ENCODE peak calls at places on chromosomes 2 and 18, in five cellular contexts. L, M, Y, P and J are unnamed samples.

GRCh38 chr2:11411768-11412448 is 54.1 kb downstream of the E2F6 start:
- DNase-seq in L (peak; percentile 43), M (no peak), Y (peak; percentile 43), P (peak; percentile 57), J (peak; percentile 22)

GRCh38 chr2:236942554-236942953 is 143.1 kb upstream of the COPS8 start:
- DNase-seq in L (no peak), M (no peak), Y (no peak), P (no peak), J (no peak)

GRCh38 chr2:152200562-152201465 is 25.3 kb upstream of the STAM2 start:
- DNase-seq in L (peak; percentile 98), M (peak; percentile 78), Y (peak; percentile 99), P (peak; percentile 85), J (peak; percentile 68)

GRCh38 chr2:33099989-33100388 is 153.2 kb downstream of the LTBP1 start:
- DNase-seq in L (no peak), M (peak; percentile 9), Y (no peak), P (no peak), J (no peak)

GRCh38 chr2:184562532-184562931 is 35.8 kb upstream of the ZNF804A start:
- DNase-seq in L (peak; percentile 9), M (no peak), Y (no peak), P (no peak), J (no peak)

GRCh38 chr18:57497372-57498294 is 62.5 kb downstream of the ONECUT2 start:
- DNase-seq in L (peak; percentile 41), M (no peak), Y (no peak), P (no peak), J (no peak)

GRCh38 chr2:11824901-11825592 is 78.6 kb downstream of the LPIN1 start:
- DNase-seq in L (no peak), M (no peak), Y (no peak), P (no peak), J (no peak)

GRCh38 chr18:44943201-44943881 is 262.7 kb downstream of the SETBP1 start:
- DNase-seq in L (no peak), M (no peak), Y (peak; percentile 81), P (no peak), J (peak; percentile 91)

GRCh38 chr2:182068811-182069210 is 83.2 kb downstream of the PPP1R1C start:
- DNase-seq in L (no peak), M (no peak), Y (no peak), P (no peak), J (no peak)

GRCh38 chr2:53515435-53516332 is 251.9 kb upstream of the CHAC2 start:
- DNase-seq in L (no peak), M (no peak), Y (no peak), P (peak; percentile 24), J (no peak)

GRCh38 chr2:38619458-38620164 is 16.9 kb upstream of the HNRNPLL start:
- DNase-seq in L (no peak), M (no peak), Y (no peak), P (no peak), J (no peak)

GRCh38 chr2:220936641-220937197 is 635.4 kb downstream of the EPHA4 start:
- DNase-seq in L (no peak), M (no peak), Y (no peak), P (no peak), J (no peak)

GRCh38 chr2:140786585-140786984 is 1344.2 kb downstream of the LRP1B start:
- DNase-seq in L (no peak), M (no peak), Y (no peak), P (no peak), J (no peak)

GRCh38 chr2:64165696-64166095 is 21.5 kb upstream of the PELI1 start:
- DNase-seq in L (peak; percentile 72), M (no peak), Y (peak; percentile 30), P (no peak), J (no peak)

GRCh38 chr2:199463000-199463692 is 5.4 kb upstream of the SATB2 start:
- DNase-seq in L (peak; percentile 58), M (peak; percentile 80), Y (no peak), P (peak; percentile 82), J (no peak)

GRCh38 chr18:69874058-69874457 is 73.6 kb downstream of the CD226 start:
- DNase-seq in L (peak; percentile 2), M (no peak), Y (peak; percentile 25), P (no peak), J (no peak)

GRCh38 chr18:8998481-8999217 is 103.8 kb upstream of the NDUFV2 start:
- DNase-seq in L (no peak), M (no peak), Y (no peak), P (no peak), J (no peak)

GRCh38 chr2:67565761-67566160 is 168.6 kb downstream of the ETAA1 start:
- DNase-seq in L (peak; percentile 73), M (no peak), Y (peak; percentile 65), P (no peak), J (no peak)

GRCh38 chr2:29281585-29281984 is 166.4 kb downstream of the CLIP4 start:
- DNase-seq in L (peak; percentile 23), M (peak; percentile 88), Y (peak; percentile 73), P (peak; percentile 55), J (peak; percentile 70)

GRCh38 chr2:135022952-135023880 is 24.0 kb downstream of the MAP3K19 start:
- DNase-seq in L (no peak), M (no peak), Y (no peak), P (no peak), J (no peak)

GRCh38 chr2:601806-602455 is 75.3 kb downstream of the TMEM18 start:
- DNase-seq in L (no peak), M (no peak), Y (no peak), P (no peak), J (no peak)

GRCh38 chr2:233871432-233871831 is 3.2 kb upstream of the MSL3B start:
- DNase-seq in L (no peak), M (no peak), Y (no peak), P (no peak), J (no peak)

GRCh38 chr2:207253946-207254345 is 88.2 kb upstream of the KLF7 start:
- DNase-seq in L (peak; percentile 84), M (no peak), Y (peak; percentile 85), P (no peak), J (peak; percentile 69)

GRCh38 chr18:42156266-42156665 is 201.2 kb downstream of the PIK3C3 start:
- DNase-seq in L (no peak), M (peak; percentile 5), Y (peak; percentile 10), P (no peak), J (no peak)

GRCh38 chr2:231057590-231057989 is 923 bp downstream of the PSMD1 start:
- DNase-seq in L (no peak), M (no peak), Y (no peak), P (no peak), J (no peak)

GRCh38 chr2:43210467-43211303 is 15.7 kb downstream of the ZFP36L2 start:
- DNase-seq in L (peak; percentile 70), M (no peak), Y (peak; percentile 41), P (no peak), J (no peak)

DNA sequence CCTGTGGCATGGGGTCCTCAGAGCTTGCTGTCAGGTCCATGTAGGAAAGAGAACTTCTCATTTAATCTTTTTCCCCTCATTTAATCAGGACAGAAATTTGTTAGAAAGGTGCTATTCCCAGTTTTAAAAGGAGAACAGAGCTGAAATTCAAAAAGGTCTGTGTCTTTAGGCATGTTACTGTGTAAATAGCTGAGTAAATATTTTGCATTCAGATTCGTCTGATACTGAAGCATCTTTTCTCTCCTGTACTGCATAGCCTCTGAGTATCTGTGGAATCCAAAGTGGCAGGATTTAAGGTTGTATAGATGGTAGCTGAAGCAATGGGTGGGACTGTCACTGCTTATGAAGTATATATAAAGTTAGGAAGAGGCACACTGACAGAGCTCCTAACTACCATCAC is 9.0 kb downstream of the PTPN4 start:
- DNase-seq in L (no peak), M (no peak), Y (no peak), P (no peak), J (no peak)
- H3K4me3 ChIP-seq in L (no peak overlapping the region), M (no peak overlapping the region), Y (no peak overlapping the region), P (no peak overlapping the region), J (no peak overlapping the region)

GRCh38 chr2:211033765-211034164 is 477.4 kb downstream of the CPS1 start:
- DNase-seq in L (no peak), M (peak; percentile 13), Y (peak; percentile 11), P (no peak), J (no peak)

GRCh38 chr2:211035548-211036185 is 479.3 kb downstream of the CPS1 start:
- DNase-seq in L (no peak), M (peak; percentile 23), Y (peak; percentile 45), P (peak; percentile 19), J (peak; percentile 15)
- TF ChIP-seq CTCF in L (peak; percentile 3), M (peak; percentile 72), Y (peak; percentile 66), P (peak; percentile 36), J (peak; percentile 60)

GRCh38 chr2:84832772-84833461 is 48.0 kb downstream of the TRABD2A start:
- DNase-seq in L (no peak), M (no peak), Y (no peak), P (no peak), J (no peak)
- H3K4me3 ChIP-seq in L (no peak overlapping the region), M (no peak overlapping the region), Y (no peak overlapping the region), P (no peak overlapping the region), J (no peak overlapping the region)

DNA sequence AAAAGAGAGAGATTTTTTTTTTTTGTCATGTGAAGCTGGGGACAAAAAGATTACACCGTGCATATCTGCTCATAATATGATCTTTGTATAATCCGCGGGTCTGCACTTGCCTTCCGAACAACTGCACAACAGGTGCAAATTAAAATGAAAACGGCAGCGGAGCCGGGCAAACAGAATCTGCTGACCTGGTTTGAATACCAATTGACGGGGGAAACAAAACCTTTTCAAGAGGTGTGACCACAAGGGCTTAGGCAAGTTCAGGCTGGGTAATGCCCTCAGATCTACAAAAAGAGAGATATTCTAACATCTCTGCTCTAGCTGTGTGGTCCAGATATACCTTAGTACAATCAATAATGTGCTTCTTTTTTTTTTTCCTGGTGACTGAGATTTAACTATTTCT is 88.5 kb downstream of the ZEB2 start:
- DNase-seq in L (no peak), M (no peak), Y (no peak), P (no peak), J (no peak)
- TF ChIP-seq CTCF in L (no peak), M (no peak), Y (no peak), P (no peak), J (no peak)

DNA sequence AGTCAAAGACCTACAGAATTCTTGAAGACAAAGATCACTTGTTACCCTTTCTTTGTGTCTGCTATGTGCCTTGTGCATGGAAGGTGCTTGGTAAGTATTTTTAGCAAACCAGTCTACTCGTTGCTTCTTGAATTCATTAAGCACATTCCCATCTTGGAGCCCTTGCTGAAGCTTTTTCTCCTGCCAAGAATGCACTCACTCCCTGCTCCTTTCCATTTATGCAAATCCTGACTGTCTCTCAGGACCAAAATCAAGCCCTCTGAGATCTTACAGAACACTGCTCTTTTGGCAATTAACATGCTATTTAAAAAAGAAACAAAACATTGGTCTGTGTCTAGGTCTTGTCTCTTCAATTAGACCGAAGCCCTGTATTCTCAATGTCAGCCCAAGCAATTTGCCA is 75.8 kb downstream of the CLHC1 start:
- DNase-seq in L (no peak), M (no peak), Y (no peak), P (no peak), J (peak; percentile 67)
- H3K4me3 ChIP-seq in L (no peak overlapping the region), M (no peak overlapping the region), Y (no peak overlapping the region), P (no peak overlapping the region), J (no peak overlapping the region)

GRCh38 chr2:201344663-201345366 is 12.3 kb downstream of the FLACC1 start:
- DNase-seq in L (no peak), M (no peak), Y (no peak), P (no peak), J (no peak)
- TF ChIP-seq CTCF in L (no peak), M (peak; percentile 35), Y (peak; percentile 31), P (no peak), J (no peak)

GRCh38 chr18:56097561-56098095 is 509.6 kb upstream of the TCF4 start:
- DNase-seq in L (no peak), M (peak; percentile 37), Y (no peak), P (no peak), J (no peak)
- H3K4me3 ChIP-seq in L (no peak overlapping the region), M (peak overlapping the region; percentile 3), Y (no peak overlapping the region), P (no peak overlapping the region), J (no peak overlapping the region)